ENCODE peak calls at places on chromosomes 5 and 9, in six cellular contexts. R, Z, T, S, N and Q are unnamed samples.

GRCh38 chr5:89445106-89445745 is 562.2 kb upstream of the MEF2C start:
- DNase-seq in R (no peak), Z (no peak), T (no peak), S (peak; percentile 17), N (peak; percentile 17), Q (peak; percentile 1)

GRCh38 chr9:116695441-116695840 is 8.3 kb downstream of the TRIM32 start:
- DNase-seq in R (no peak), Z (no peak), T (no peak), S (no peak), N (no peak), Q (no peak)

GRCh38 chr9:131087354-131087893 is 8.9 kb upstream of the AIF1L start:
- DNase-seq in R (no peak), Z (no peak), T (no peak), S (no peak), N (no peak), Q (no peak)

GRCh38 chr5:159286420-159287035 is 23.4 kb downstream of the UBLCP1 start:
- DNase-seq in R (peak; percentile 35), Z (no peak), T (peak; percentile 0), S (no peak), N (no peak), Q (no peak)

GRCh38 chr9:99964336-99964735 is 57.9 kb downstream of the STX17 start:
- DNase-seq in R (no peak), Z (no peak), T (no peak), S (no peak), N (no peak), Q (no peak)

GRCh38 chr9:89497181-89497963 is 541 bp downstream of the SEMA4D start:
- DNase-seq in R (peak; percentile 36), Z (no peak), T (no peak), S (peak; percentile 71), N (no peak), Q (no peak)

GRCh38 chr9:109600142-109600541 is 102.0 kb upstream of the PTPN3 start:
- DNase-seq in R (no peak), Z (no peak), T (no peak), S (no peak), N (no peak), Q (no peak)

GRCh38 chr5:174493536-174493935 is 230.8 kb upstream of the MSX2 start:
- DNase-seq in R (no peak), Z (no peak), T (no peak), S (no peak), N (no peak), Q (no peak)

GRCh38 chr5:125411163-125412050 is 665.0 kb upstream of the ZNF608 start:
- DNase-seq in R (no peak), Z (no peak), T (no peak), S (no peak), N (peak; percentile 33), Q (peak; percentile 36)

GRCh38 chr5:130000460-130000859 is 96.2 kb downstream of the CHSY3 start:
- DNase-seq in R (no peak), Z (no peak), T (no peak), S (no peak), N (no peak), Q (no peak)

GRCh38 chr5:160614136-160614535 is 192.5 kb downstream of the PTTG1 start:
- DNase-seq in R (no peak), Z (no peak), T (no peak), S (no peak), N (no peak), Q (no peak)

GRCh38 chr9:97737429-97737828 is 40.3 kb upstream of the XPA start:
- DNase-seq in R (no peak), Z (no peak), T (no peak), S (no peak), N (no peak), Q (no peak)

GRCh38 chr9:124574944-124575343 is 67.7 kb upstream of the NR5A1 start:
- DNase-seq in R (no peak), Z (no peak), T (no peak), S (no peak), N (no peak), Q (no peak)

GRCh38 chr5:80082731-80083114 is 47.6 kb downstream of the THBS4 start:
- DNase-seq in R (peak; percentile 51), Z (no peak), T (peak; percentile 30), S (no peak), N (peak; percentile 73), Q (peak; percentile 30)

GRCh38 chr5:17357504-17357903 is 140.1 kb downstream of the BASP1 start:
- DNase-seq in R (no peak), Z (no peak), T (no peak), S (no peak), N (no peak), Q (no peak)

GRCh38 chr9:99690573-99690972 is 131.1 kb upstream of the NR4A3 start:
- DNase-seq in R (no peak), Z (no peak), T (peak; percentile 20), S (no peak), N (peak; percentile 58), Q (no peak)

GRCh38 chr5:68817696-68818695 is 275.8 kb upstream of the SLC30A5 start:
- DNase-seq in R (no peak), Z (no peak), T (no peak), S (no peak), N (peak; percentile 80), Q (peak; percentile 57)

GRCh38 chr9:91954841-91955471 is 4.9 kb upstream of the ROR2 start:
- DNase-seq in R (no peak), Z (no peak), T (peak; percentile 9), S (no peak), N (no peak), Q (no peak)

GRCh38 chr5:9207820-9208418 is 338.0 kb downstream of the SEMA5A start:
- DNase-seq in R (no peak), Z (no peak), T (peak; percentile 70), S (no peak), N (no peak), Q (no peak)

GRCh38 chr5:91382530-91383026 is 539 bp downstream of the ARRDC3 start:
- DNase-seq in R (peak; percentile 73), Z (peak; percentile 13), T (peak; percentile 49), S (peak; percentile 50), N (peak; percentile 24), Q (peak; percentile 5)

GRCh38 chr9:114664181-114664580 is 6.6 kb upstream of the TEX53 start:
- DNase-seq in R (no peak), Z (no peak), T (no peak), S (no peak), N (no peak), Q (no peak)

GRCh38 chr9:124283232-124283814 is 25.6 kb downstream of the NEK6 start:
- DNase-seq in R (no peak), Z (no peak), T (no peak), S (no peak), N (no peak), Q (no peak)

GRCh38 chr5:113091622-113092021 is 115.0 kb downstream of the DCP2 start:
- DNase-seq in R (no peak), Z (no peak), T (no peak), S (no peak), N (no peak), Q (no peak)

GRCh38 chr9:113446323-113446740 is 17.2 kb upstream of the RGS3 start:
- DNase-seq in R (peak; percentile 40), Z (no peak), T (peak; percentile 82), S (no peak), N (no peak), Q (no peak)

GRCh38 chr5:110105692-110106091 is 416.0 kb downstream of the MAN2A1 start:
- DNase-seq in R (no peak), Z (no peak), T (no peak), S (no peak), N (no peak), Q (no peak)

GRCh38 chr5:135313405-135313804 is 85.6 kb downstream of the MACROH2A1 start:
- DNase-seq in R (no peak), Z (no peak), T (no peak), S (no peak), N (no peak), Q (no peak)

GRCh38 chr5:1010641-1011046 is 2.0 kb downstream of the NKD2 start:
- DNase-seq in R (no peak), Z (no peak), T (peak; percentile 73), S (peak; percentile 37), N (no peak), Q (no peak)

GRCh38 chr5:125526940-125527339 is 780.5 kb upstream of the ZNF608 start:
- DNase-seq in R (no peak), Z (no peak), T (no peak), S (no peak), N (no peak), Q (no peak)

GRCh38 chr5:94691947-94692346 is 73.5 kb downstream of the SLF1 start:
- DNase-seq in R (no peak), Z (no peak), T (peak; percentile 1), S (no peak), N (peak; percentile 4), Q (peak; percentile 29)